ENCODE peak calls at places on chromosome 14, in eight cellular contexts. D is heart left ventricle; W is tibial artery; B is body of pancreas; X is lower lobe of right lung; V is left ventricle myocardium inferior; R is CD8-positive, alpha-beta T cell; U is A549. S is an unnamed sample.

GRCh38 chr14:32201816-32202467 is at the start of gene RNU6-7:
- DNase-seq in D (peak; percentile 24), V (peak; percentile 20), W (no peak), X (peak; percentile 48), R (peak; percentile 32), U (peak; percentile 78), B (peak; percentile 22), S (no peak)

GRCh38 chr14:103862393-103862782 is 15.0 kb upstream of the PPP1R13B start:
- DNase-seq in X (peak; percentile 32), U (no peak), B (no peak), W (no peak), R (no peak), D (no peak), V (no peak), S (no peak)

GRCh38 chr14:73786942-73787759 is 64.5 kb upstream of the PTGR2 start:
- DNase-seq in X (peak; percentile 82), B (peak; percentile 71), V (peak; percentile 78), D (peak; percentile 84), U (peak; percentile 31), R (peak; percentile 69), W (peak; percentile 56), S (peak; percentile 46)

GRCh38 chr14:100988011-100988410 is 84.5 kb upstream of the RTL1 start:
- DNase-seq in R (no peak), B (no peak), U (peak; percentile 75), D (no peak), X (no peak), V (no peak), W (no peak), S (no peak)

GRCh38 chr14:72518809-72519377 is 375.0 kb downstream of the DPF3 start:
- DNase-seq in U (no peak), X (no peak), W (no peak), B (no peak), D (no peak), V (no peak), R (peak; percentile 36), S (no peak)

GRCh38 chr14:50363734-50364113 is 33.0 kb downstream of the CDKL1 start:
- DNase-seq in W (no peak), B (peak; percentile 36), V (no peak), U (no peak), X (no peak), R (peak; percentile 48), D (no peak), S (no peak)

GRCh38 chr14:106845286-106846087 is 1319.1 kb downstream of the TMEM121 start:
- DNase-seq in W (no peak), D (no peak), R (peak; percentile 54), V (no peak), U (peak; percentile 88), X (peak; percentile 79), B (peak; percentile 84), S (peak; percentile 60)

GRCh38 chr14:32925439-32925838 is 13.2 kb upstream of the NPAS3 start:
- DNase-seq in D (no peak), B (no peak), X (no peak), V (no peak), U (no peak), W (no peak), R (no peak), S (no peak)

GRCh38 chr14:45786266-45786665 is 533.3 kb upstream of the MIS18BP1 start:
- DNase-seq in B (no peak), U (no peak), W (no peak), R (no peak), D (no peak), V (no peak), X (no peak), S (no peak)

GRCh38 chr14:64088647-64088964 is 205.6 kb downstream of the ESR2 start:
- DNase-seq in D (no peak), B (no peak), V (no peak), W (no peak), R (no peak), U (no peak), X (no peak), S (no peak)

GRCh38 chr14:68814376-68815287 is 21.8 kb upstream of the ZFP36L1 start:
- DNase-seq in D (peak; percentile 65), W (peak; percentile 50), V (no peak), R (peak; percentile 62), X (peak; percentile 59), U (peak; percentile 78), B (peak; percentile 75), S (no peak)

GRCh38 chr14:63342381-63342780 is 23.6 kb upstream of the GPHB5 start:
- DNase-seq in D (no peak), B (no peak), R (no peak), X (no peak), U (peak; percentile 23), V (no peak), W (no peak), S (no peak)

GRCh38 chr14:100610511-100611217 is 23.4 kb upstream of the BEGAIN start:
- DNase-seq in D (peak; percentile 14), R (no peak), W (no peak), U (peak; percentile 34), X (no peak), V (no peak), B (no peak), S (no peak)

GRCh38 chr14:101929946-101930345 is 34.4 kb upstream of the DYNC1H1 start:
- DNase-seq in X (peak; percentile 28), U (no peak), W (no peak), D (no peak), V (no peak), R (no peak), B (no peak), S (no peak)

GRCh38 chr14:59046746-59047145 is 141.7 kb upstream of the DAAM1 start:
- DNase-seq in R (no peak), D (no peak), V (no peak), W (no peak), X (no peak), U (no peak), B (no peak), S (no peak)

GRCh38 chr14:103548463-103549351 is 13.8 kb downstream of the BAG5 start:
- DNase-seq in B (no peak), V (peak; percentile 15), W (no peak), D (no peak), R (no peak), X (peak; percentile 41), U (no peak), S (no peak)

GRCh38 chr14:57182760-57183503 is 85.8 kb downstream of the EXOC5 start:
- DNase-seq in W (no peak), V (no peak), R (no peak), B (no peak), X (no peak), D (no peak), U (peak; percentile 34), S (no peak)

DNA sequence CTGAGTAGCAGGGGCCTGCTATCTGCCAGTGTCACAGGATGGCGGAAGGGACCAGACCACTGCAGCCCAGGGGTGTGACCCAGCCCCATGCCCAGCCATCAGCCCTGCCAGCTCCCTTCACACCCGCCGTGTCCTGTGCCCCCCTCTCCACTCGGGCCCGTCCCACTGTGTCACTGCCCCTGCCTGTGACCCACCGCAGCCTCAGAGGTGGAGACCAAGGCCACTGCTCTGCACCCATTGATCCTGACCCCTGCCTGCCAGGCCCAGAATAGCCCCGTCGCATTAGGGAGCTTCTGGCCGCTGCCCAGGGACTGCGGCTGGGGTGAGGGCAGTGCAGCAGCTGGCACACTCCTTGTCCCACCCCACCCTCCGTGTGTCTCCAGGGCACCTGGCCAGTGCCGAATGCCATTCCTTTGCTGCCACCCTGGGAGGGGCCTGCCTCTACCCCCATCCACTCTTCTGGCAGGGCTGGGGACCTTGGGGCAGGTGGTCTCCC is 2.1 kb upstream of the CRIP2 start:
- DNase-seq in U (no peak), W (peak; percentile 42), D (peak; percentile 90), B (peak; percentile 60), X (peak; percentile 66), R (no peak), V (peak; percentile 83), S (no peak)
- H3K4me1 ChIP-seq in U (peaks cover 49% of the 10 kb centered on the region), W (peaks cover 15% of the 10 kb centered on the region), D (peaks cover 76% of the 10 kb centered on the region), B (peaks cover 64% of the 10 kb centered on the region), X (peaks cover 76% of the 10 kb centered on the region), R (peaks cover 36% of the 10 kb centered on the region), V (peaks cover 93% of the 10 kb centered on the region), S (peaks cover 52% of the 10 kb centered on the region)

GRCh38 chr14:35292051-35292769 is at the start of gene PSMA6:
- DNase-seq in D (peak; percentile 100), X (peak; percentile 99), W (peak; percentile 99), B (peak; percentile 99), V (peak; percentile 98), R (peak; percentile 99), U (peak; percentile 99), S (peak; percentile 99)
- H3K4me1 ChIP-seq in D (peaks cover 56% of the 10 kb centered on the region), X (peaks cover 52% of the 10 kb centered on the region), W (peaks cover 5% of the 10 kb centered on the region), B (peaks cover 49% of the 10 kb centered on the region), V (peaks cover 67% of the 10 kb centered on the region), R (peaks cover 31% of the 10 kb centered on the region), U (peaks cover 40% of the 10 kb centered on the region), S (peaks cover 6% of the 10 kb centered on the region)

GRCh38 chr14:104974665-104975390 is 3.3 kb downstream of the AHNAK2 start:
- DNase-seq in B (no peak), V (peak; percentile 9), X (peak; percentile 43), W (no peak), D (peak; percentile 21), U (no peak), R (no peak), S (no peak)

GRCh38 chr14:104971447-104972240 is 6.5 kb downstream of the AHNAK2 start:
- DNase-seq in R (no peak), B (no peak), U (no peak), X (peak; percentile 43), D (peak; percentile 28), V (peak; percentile 8), W (no peak), S (no peak)

GRCh38 chr14:104972301-104973211 is 5.6 kb downstream of the AHNAK2 start:
- DNase-seq in W (peak; percentile 89), U (peak; percentile 93), D (no peak), R (no peak), V (peak; percentile 17), X (peak; percentile 83), B (peak; percentile 66), S (peak; percentile 82)

GRCh38 chr14:104974146-104974541 is 4.0 kb downstream of the AHNAK2 start:
- DNase-seq in X (peak; percentile 42), D (peak; percentile 24), B (no peak), R (no peak), V (peak; percentile 9), W (no peak), U (no peak), S (no peak)

GRCh38 chr14:104973215-104974145 is 4.7 kb downstream of the AHNAK2 start:
- DNase-seq in R (no peak), W (peak; percentile 93), U (peak; percentile 97), B (peak; percentile 71), D (peak; percentile 69), X (peak; percentile 83), V (peak; percentile 57), S (peak; percentile 83)
- H3K4me1 ChIP-seq in R (peaks cover 8% of the 10 kb centered on the region), W (peaks cover 7% of the 10 kb centered on the region), U (peaks cover 81% of the 10 kb centered on the region), B (peaks cover 67% of the 10 kb centered on the region), D (peaks cover 52% of the 10 kb centered on the region), X (peaks cover 83% of the 10 kb centered on the region), V (peaks cover 83% of the 10 kb centered on the region), S (peaks cover 39% of the 10 kb centered on the region)

DNA sequence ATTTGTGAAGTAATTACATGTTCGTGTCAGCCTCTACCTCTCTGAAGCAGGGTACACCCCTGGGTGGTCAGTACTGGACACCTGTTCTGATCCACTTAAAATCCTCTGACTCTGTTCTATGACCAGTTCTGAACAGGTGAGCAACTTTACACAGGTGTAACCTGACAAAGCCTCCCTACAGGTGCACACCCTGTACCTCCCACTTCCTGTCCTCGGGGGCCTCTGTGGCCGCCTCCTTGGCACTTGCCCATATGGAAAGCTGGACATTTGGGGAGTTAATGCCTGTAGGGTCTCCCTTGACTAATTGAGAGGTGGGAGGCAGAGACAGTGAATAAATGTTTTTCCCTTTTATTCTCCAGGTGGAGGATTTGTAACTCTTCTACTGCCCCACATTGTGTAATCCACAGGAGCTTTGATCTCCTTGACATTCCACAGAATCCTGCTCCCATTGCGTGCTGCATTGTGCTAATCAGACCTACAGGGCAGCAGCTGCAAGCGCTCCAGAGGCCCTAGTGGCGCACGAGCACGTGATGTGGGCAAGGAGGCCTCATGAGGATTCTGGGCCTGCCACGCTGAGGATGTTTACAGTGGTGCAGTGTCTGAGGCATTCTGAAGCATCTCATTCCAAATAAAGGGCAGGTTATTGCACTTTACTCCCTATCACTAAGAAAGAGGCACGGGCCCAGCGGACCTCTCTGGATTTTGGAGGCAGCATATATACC is 45.8 kb upstream of the BATF start:
- DNase-seq in U (no peak), R (no peak), W (no peak), B (no peak), X (peak; percentile 88), V (no peak), D (peak; percentile 55), S (no peak)
- H3K4me1 ChIP-seq in U (no peaks in the 10 kb centered on the region), R (no peaks in the 10 kb centered on the region), W (no peaks in the 10 kb centered on the region), B (peaks cover 3% of the 10 kb centered on the region), X (peaks cover 4% of the 10 kb centered on the region), V (peaks cover 8% of the 10 kb centered on the region), D (no peaks in the 10 kb centered on the region), S (no peaks in the 10 kb centered on the region)